ENCODE peak calls at places on chromosomes 6 and 20, in nine cellular contexts. L is stimulated activated CD4-positive, alpha-beta T cell treated with anti-CD3 and anti-CD28 coated beads, Interleukin-2, amount 100 ng/mL, for 48 hours; M is Calu3; Y is stromal cell of bone marrow; A is epithelial cell of esophagus; F is effector memory CD8-positive, alpha-beta T cell; I is fibroblast of mammary gland; O is HT-29; G is M059J. S is an unnamed sample.

GRCh38 chr20:58406422-58407001 is 17.5 kb downstream of the VAPB start:
- DNase-seq in G (no peak), O (no peak), I (peak), A (peak), M (no peak), L (no peak), Y (no peak), F (no peak), S (no peak)

GRCh38 chr6:6654599-6655575 is 66.4 kb downstream of the LY86 start:
- DNase-seq in F (no peak), O (no peak), I (no peak), Y (no peak), M (no peak), L (peak), G (no peak), A (no peak), S (no peak)

GRCh38 chr6:82251942-82252341 is 4.4 kb upstream of the IBTK start:
- DNase-seq in A (peak), I (peak), M (peak), G (peak), Y (no peak), F (no peak), L (no peak), O (peak), S (no peak)

GRCh38 chr6:144546807-144547206 is 261.7 kb downstream of the UTRN start:
- DNase-seq in I (no peak), L (no peak), G (no peak), Y (no peak), A (no peak), O (no peak), F (no peak), M (no peak), S (no peak)

GRCh38 chr6:121430514-121431460 is 4.7 kb upstream of the GJA1 start:
- DNase-seq in I (peak), F (no peak), A (peak), O (peak), M (peak), L (no peak), G (peak), Y (no peak), S (no peak)

GRCh38 chr6:130559166-130559565 is 193.3 kb downstream of the TMEM200A start:
- DNase-seq in L (no peak), G (no peak), I (no peak), F (no peak), A (no peak), M (no peak), Y (no peak), O (no peak), S (no peak)

GRCh38 chr6:15400572-15401004 is 154.7 kb downstream of the JARID2 start:
- DNase-seq in M (no peak), O (no peak), I (no peak), F (no peak), L (no peak), A (no peak), G (no peak), Y (no peak), S (peak)

GRCh38 chr20:6739406-6739805 is 28.1 kb upstream of the BMP2 start:
- DNase-seq in Y (no peak), G (no peak), A (no peak), M (no peak), L (no peak), O (no peak), I (no peak), F (no peak), S (no peak)

GRCh38 chr6:49692534-49692933 is 20.8 kb downstream of the CRISP2 start:
- DNase-seq in L (no peak), F (no peak), Y (no peak), I (no peak), M (no peak), A (peak), G (no peak), O (no peak), S (no peak)

GRCh38 chr6:17439243-17439993 is 46.0 kb downstream of the CAP2 start:
- DNase-seq in Y (no peak), A (no peak), M (no peak), L (no peak), O (no peak), I (no peak), F (no peak), G (no peak), S (no peak)

GRCh38 chr20:61263084-61263695 is 11.1 kb downstream of the CDH4 start:
- DNase-seq in F (peak), I (peak), G (peak), M (peak), A (peak), O (peak), L (peak), Y (no peak), S (no peak)

GRCh38 chr20:47429409-47429808 is 72.3 kb upstream of the NCOA3 start:
- DNase-seq in L (no peak), I (no peak), M (no peak), A (peak), F (no peak), O (no peak), Y (no peak), G (no peak), S (no peak)

GRCh38 chr20:45337367-45338120 is 10.7 kb downstream of the SDC4 start:
- DNase-seq in I (peak), G (peak), L (no peak), Y (peak), O (peak), M (peak), A (peak), F (no peak), S (no peak)

GRCh38 chr6:137977814-137978213 is 110.8 kb downstream of the TNFAIP3 start:
- DNase-seq in Y (no peak), L (no peak), F (no peak), M (no peak), O (no peak), A (no peak), I (peak), G (no peak), S (no peak)

GRCh38 chr6:31634131-31634530 is 13.6 kb downstream of the PRRC2A start:
- DNase-seq in G (no peak), O (no peak), L (no peak), F (no peak), Y (no peak), M (no peak), A (no peak), I (peak), S (no peak)

GRCh38 chr6:99148111-99148510 is 200.4 kb upstream of the FBXL4 start:
- DNase-seq in O (no peak), I (no peak), L (no peak), Y (no peak), G (no peak), F (no peak), A (no peak), M (no peak), S (no peak)

GRCh38 chr6:1821188-1822183 is 211.8 kb downstream of the FOXC1 start:
- DNase-seq in I (peak), L (no peak), A (no peak), O (no peak), M (peak), G (peak), F (no peak), Y (no peak), S (no peak)

GRCh38 chr20:41172296-41173140 is 35.2 kb downstream of the PLCG1 start:
- DNase-seq in O (no peak), G (no peak), F (no peak), A (no peak), I (peak), M (no peak), Y (no peak), L (no peak), S (peak)

GRCh38 chr6:21781075-21781474 is 187.5 kb downstream of the SOX4 start:
- DNase-seq in L (no peak), G (no peak), I (no peak), F (no peak), Y (no peak), A (no peak), M (no peak), O (no peak), S (no peak)

GRCh38 chr20:5996765-5997164 is 46.3 kb downstream of the MCM8 start:
- DNase-seq in M (no peak), I (no peak), F (peak), O (peak), L (no peak), Y (no peak), A (no peak), G (peak), S (no peak)

GRCh38 chr6:65546894-65547293 is 160.1 kb downstream of the EYS start:
- DNase-seq in M (no peak), G (no peak), O (no peak), A (no peak), L (no peak), F (no peak), Y (no peak), I (no peak), S (no peak)

GRCh38 chr20:17228624-17229061 is 1.8 kb downstream of the PCSK2 start:
- DNase-seq in F (no peak), Y (no peak), G (no peak), A (no peak), I (no peak), M (no peak), O (peak), L (no peak), S (no peak)

GRCh38 chr6:8655670-8656454 is 220.5 kb upstream of the SLC35B3 start:
- DNase-seq in Y (no peak), F (no peak), M (no peak), I (no peak), A (no peak), L (no peak), O (no peak), G (no peak), S (no peak)

GRCh38 chr6:27507041-27507956 is 34.4 kb upstream of the ZNF184 start:
- DNase-seq in L (no peak), G (peak), I (no peak), A (peak), M (no peak), O (no peak), F (no peak), Y (no peak), S (no peak)

GRCh38 chr6:149273318-149273717 is 44.2 kb upstream of the TAB2 start:
- DNase-seq in M (no peak), I (no peak), A (no peak), F (no peak), L (no peak), O (no peak), G (no peak), Y (no peak), S (no peak)

GRCh38 chr6:122753688-122754056 is 25.8 kb upstream of the FABP7 start:
- DNase-seq in Y (peak), L (no peak), F (no peak), M (no peak), I (peak), A (no peak), G (peak), O (no peak), S (no peak)

S was measured in osteocyte.